ENCODE peak calls at places on chromosomes 5 and 9, in five cellular contexts. L, S, P, M and X are unnamed samples.

GRCh38 chr9:111631071-111631971 is at the start of gene DNAJC25:
- DNase-seq in L (peak; percentile 96), S (peak; percentile 99), P (peak; percentile 99), M (peak; percentile 99), X (peak; percentile 98)

GRCh38 chr5:74916831-74917710 is 50.9 kb upstream of the FAM169A start:
- DNase-seq in L (no peak), S (no peak), P (peak; percentile 17), M (no peak), X (no peak)

GRCh38 chr5:16902846-16903245 is 33.2 kb downstream of the MYO10 start:
- DNase-seq in L (no peak), S (no peak), P (peak; percentile 94), M (no peak), X (no peak)

GRCh38 chr5:149837680-149838269 is 106.8 kb downstream of the PDE6A start:
- DNase-seq in L (no peak), S (peak; percentile 93), P (peak; percentile 58), M (peak; percentile 37), X (no peak)

GRCh38 chr5:10590226-10591047 is 26.6 kb downstream of the ANKRD33B start:
- DNase-seq in L (no peak), S (peak; percentile 79), P (no peak), M (no peak), X (no peak)

GRCh38 chr9:120891255-120891954 is 14.4 kb upstream of the PHF19 start:
- DNase-seq in L (peak; percentile 56), S (no peak), P (no peak), M (peak; percentile 60), X (no peak)

GRCh38 chr5:79562351-79563246 is 48.7 kb upstream of the HOMER1 start:
- DNase-seq in L (no peak), S (no peak), P (peak; percentile 63), M (no peak), X (no peak)

GRCh38 chr9:129336601-129337286 is 158.7 kb upstream of the IER5L start:
- DNase-seq in L (no peak), S (peak; percentile 82), P (peak; percentile 82), M (peak; percentile 59), X (no peak)

GRCh38 chr5:88769165-88769564 is 113.8 kb downstream of the MEF2C start:
- DNase-seq in L (no peak), S (no peak), P (peak; percentile 81), M (no peak), X (no peak)

GRCh38 chr9:6440405-6440804 is 27.4 kb downstream of the UHRF2 start:
- DNase-seq in L (no peak), S (no peak), P (no peak), M (no peak), X (no peak)

GRCh38 chr5:108093186-108093585 is 288.7 kb downstream of the FBXL17 start:
- DNase-seq in L (no peak), S (no peak), P (peak; percentile 47), M (peak; percentile 4), X (no peak)

GRCh38 chr9:129610473-129611301 is 10.2 kb downstream of the C9orf50 start:
- DNase-seq in L (peak; percentile 64), S (peak; percentile 97), P (peak; percentile 58), M (peak; percentile 80), X (peak; percentile 88)

GRCh38 chr5:88708021-88708420 is 175.0 kb downstream of the MEF2C start:
- DNase-seq in L (no peak), S (no peak), P (no peak), M (no peak), X (no peak)

GRCh38 chr9:124708633-124709032 is 62.5 kb downstream of the NR6A1 start:
- DNase-seq in L (no peak), S (no peak), P (peak; percentile 78), M (no peak), X (no peak)

GRCh38 chr5:161342886-161343285 is 203.6 kb downstream of the GABRB2 start:
- DNase-seq in L (no peak), S (no peak), P (no peak), M (no peak), X (no peak)

DNA sequence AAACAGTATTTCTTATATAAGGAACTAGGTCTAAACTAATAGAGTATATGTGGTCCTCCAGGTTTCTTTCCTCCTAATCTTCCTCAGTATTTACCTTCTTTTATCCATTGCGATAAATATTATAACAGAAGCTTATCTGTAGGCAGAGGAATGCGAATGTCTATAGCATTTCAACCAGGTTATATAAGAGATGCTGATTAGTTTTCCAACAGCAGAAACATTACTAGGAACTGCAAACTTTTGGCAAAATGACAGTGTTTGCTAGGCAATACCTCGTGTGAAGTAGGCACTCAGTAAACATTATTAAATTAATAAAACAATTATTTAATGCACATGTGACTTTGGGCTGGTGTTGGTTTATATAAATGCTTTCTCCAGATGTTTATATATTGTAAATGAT is 206.5 kb downstream of the GABRB2 start:
- DNase-seq in L (no peak), S (no peak), P (no peak), M (no peak), X (no peak)
- H3K4me3 ChIP-seq in L (no peak overlapping the region), S (peak overlapping the region; percentile 22), P (no peak overlapping the region), M (no peak overlapping the region), X (no peak overlapping the region)

GRCh38 chr9:137430723-137431415 is 7.7 kb downstream of the NOXA1 start:
- DNase-seq in L (no peak), S (no peak), P (no peak), M (no peak), X (no peak)

GRCh38 chr9:137429546-137429890 is 6.3 kb downstream of the NOXA1 start:
- DNase-seq in L (no peak), S (no peak), P (no peak), M (no peak), X (no peak)

GRCh38 chr9:137428841-137429545 is 5.8 kb downstream of the NOXA1 start:
- DNase-seq in L (no peak), S (no peak), P (no peak), M (no peak), X (no peak)

GRCh38 chr9:137431416-137431931 is 8.3 kb downstream of the NOXA1 start:
- DNase-seq in L (no peak), S (no peak), P (no peak), M (no peak), X (no peak)

DNA sequence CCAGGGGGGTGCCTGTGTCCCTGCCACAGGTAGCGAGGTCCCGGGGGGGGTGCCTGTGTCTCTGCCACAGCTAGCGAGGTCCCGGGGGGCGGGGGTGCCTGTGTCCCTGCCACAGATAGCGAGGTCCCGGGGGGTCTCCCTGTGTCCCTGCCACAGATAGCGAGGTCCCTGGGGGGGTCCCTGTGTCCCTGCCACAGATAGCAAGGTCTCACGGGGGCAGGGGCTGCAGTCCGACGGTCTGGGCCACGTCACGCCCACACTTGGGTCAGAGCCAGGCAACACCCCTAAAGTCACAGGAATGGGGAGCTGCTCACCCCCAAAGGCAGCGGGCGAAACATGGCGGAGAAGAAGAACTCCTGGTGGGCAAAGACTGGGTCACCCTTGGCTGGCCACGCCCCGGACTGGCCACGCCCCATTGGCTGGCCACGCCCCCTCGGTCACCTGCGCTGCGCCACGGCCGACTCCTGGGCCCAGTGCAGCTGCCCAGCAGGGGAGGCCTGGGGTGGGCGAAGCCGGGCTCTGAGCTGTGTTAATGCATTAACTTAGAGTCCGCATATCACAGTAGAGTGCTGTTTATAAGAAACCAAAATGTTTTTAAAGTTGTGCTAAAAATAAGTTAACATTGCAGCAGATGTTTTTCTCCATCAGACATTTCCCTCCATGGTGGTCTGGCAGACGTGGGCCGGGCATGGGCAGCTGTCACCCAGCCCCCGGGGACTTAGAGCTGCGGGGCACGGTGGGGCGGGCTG is 7.0 kb downstream of the NOXA1 start:
- DNase-seq in L (no peak), S (peak; percentile 79), P (no peak), M (peak; percentile 39), X (no peak)
- H3K4me3 ChIP-seq in L (no peak overlapping the region), S (no peak overlapping the region), P (no peak overlapping the region), M (peak overlapping the region; percentile 14), X (no peak overlapping the region)

GRCh38 chr5:168339151-168340140 is 48.0 kb downstream of the WWC1 start:
- DNase-seq in L (no peak), S (peak; percentile 85), P (no peak), M (no peak), X (no peak)
- H3K4me3 ChIP-seq in L (no peak overlapping the region), S (no peak overlapping the region), P (no peak overlapping the region), M (no peak overlapping the region), X (no peak overlapping the region)

DNA sequence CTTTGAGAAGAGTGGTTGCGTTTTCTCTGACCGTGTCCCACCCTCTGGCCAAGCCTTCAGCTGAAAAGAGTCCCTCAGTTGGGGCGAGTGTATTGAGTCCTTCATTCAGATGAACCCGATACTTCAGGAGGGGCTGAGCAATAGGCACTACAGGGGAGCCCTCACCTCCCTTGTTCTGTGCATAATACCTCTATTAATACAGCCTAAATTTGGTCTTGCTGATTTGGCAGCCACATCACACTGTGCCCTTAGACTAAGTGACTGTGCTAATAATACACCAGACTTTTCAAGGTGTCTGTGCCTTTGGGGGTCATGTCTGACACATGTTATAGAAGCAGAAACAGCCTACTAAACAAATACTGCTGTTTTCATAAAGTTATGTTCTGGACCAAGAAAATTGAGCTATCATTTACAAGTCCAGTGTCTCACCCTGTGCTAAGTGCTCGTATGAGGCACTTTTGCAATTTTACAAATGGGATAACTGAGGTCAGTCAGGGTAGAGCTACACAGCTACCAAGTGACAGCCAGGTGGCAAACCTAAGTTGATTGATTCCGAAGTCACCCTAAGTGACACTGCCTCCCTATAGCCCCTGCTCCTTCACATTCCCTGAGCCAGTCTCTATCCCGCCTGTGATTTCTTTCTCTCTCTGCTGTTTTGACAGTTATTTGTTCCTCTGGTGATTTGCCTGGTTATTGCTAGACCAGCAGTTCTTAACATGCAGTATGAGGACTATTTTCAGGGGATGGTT is 56.0 kb downstream of the RAD23B start:
- DNase-seq in L (no peak), S (no peak), P (no peak), M (no peak), X (no peak)
- H3K4me3 ChIP-seq in L (no peak overlapping the region), S (no peak overlapping the region), P (no peak overlapping the region), M (no peak overlapping the region), X (no peak overlapping the region)

GRCh38 chr5:151214614-151215545 is 9.0 kb downstream of the CCDC69 start:
- DNase-seq in L (peak; percentile 39), S (peak; percentile 31), P (no peak), M (peak; percentile 100), X (peak; percentile 56)
- H3K4me3 ChIP-seq in L (peak overlapping the region; percentile 87), S (no peak overlapping the region), P (no peak overlapping the region), M (peak overlapping the region; percentile 67), X (no peak overlapping the region)